ENCODE peak calls at places on chromosomes 16 and 17, in nine cellular contexts. B is AG04450; M is CD8-positive, alpha-beta T cell; S is CD8-positive, alpha-beta memory T cell; W is IMR-90; C is cardiac muscle cell; Z is ascending aorta; K is lower lobe of right lung; H is tibial nerve. O is an unnamed sample.

GRCh38 chr16:28261916-28262315 is 30.4 kb upstream of the SBK1 start:
- DNase-seq in B (no peak), M (no peak), S (no peak), W (no peak), C (no peak), Z (no peak), K (no peak), H (no peak), O (no peak)

GRCh38 chr17:37389160-37389559 is 13.4 kb downstream of the C17orf78 start:
- DNase-seq in B (no peak), M (no peak), S (no peak), W (no peak), C (no peak), Z (no peak), K (no peak), H (no peak), O (no peak)

GRCh38 chr16:88790312-88791150 is 5.5 kb upstream of the PIEZO1 start:
- DNase-seq in B (no peak), M (peak; percentile 58), S (peak; percentile 76), W (peak; percentile 24), C (no peak), Z (no peak), K (peak; percentile 83), H (no peak), O (no peak)

GRCh38 chr16:48235058-48235555 is 9.0 kb upstream of the LONP2 start:
- DNase-seq in B (no peak), M (no peak), S (no peak), W (no peak), C (no peak), Z (no peak), K (no peak), H (no peak), O (no peak)

GRCh38 chr16:56558024-56558747 is 6.7 kb upstream of the MT4 start:
- DNase-seq in B (peak; percentile 8), M (no peak), S (no peak), W (peak; percentile 75), C (no peak), Z (no peak), K (no peak), H (no peak), O (no peak)

GRCh38 chr17:47694018-47694817 is at the start of gene TBKBP1:
- DNase-seq in B (no peak), M (peak; percentile 51), S (peak; percentile 83), W (peak; percentile 38), C (peak; percentile 92), Z (no peak), K (peak; percentile 66), H (peak; percentile 15), O (peak; percentile 86)

GRCh38 chr16:57720142-57720575 is 15.4 kb upstream of the KATNB1 start:
- DNase-seq in B (peak; percentile 20), M (peak; percentile 50), S (no peak), W (peak; percentile 50), C (peak; percentile 70), Z (no peak), K (no peak), H (no peak), O (peak; percentile 78)

GRCh38 chr16:80720759-80721470 is 83.5 kb downstream of the CDYL2 start:
- DNase-seq in B (no peak), M (no peak), S (no peak), W (no peak), C (peak; percentile 11), Z (no peak), K (no peak), H (no peak), O (no peak)

GRCh38 chr16:48157302-48157701 is 1.5 kb upstream of the ABCC12 start:
- DNase-seq in B (no peak), M (no peak), S (no peak), W (no peak), C (no peak), Z (no peak), K (no peak), H (no peak), O (no peak)

GRCh38 chr16:89502319-89502843 is 5.8 kb upstream of the SPG7 start:
- DNase-seq in B (no peak), M (no peak), S (no peak), W (no peak), C (no peak), Z (no peak), K (peak; percentile 74), H (no peak), O (peak; percentile 86)

GRCh38 chr16:23125277-23125676 is 24.0 kb downstream of the USP31 start:
- DNase-seq in B (no peak), M (no peak), S (no peak), W (no peak), C (no peak), Z (no peak), K (no peak), H (no peak), O (no peak)

GRCh38 chr16:65002265-65002664 is 119.6 kb downstream of the CDH11 start:
- DNase-seq in B (no peak), M (no peak), S (no peak), W (peak; percentile 91), C (no peak), Z (no peak), K (no peak), H (no peak), O (peak; percentile 8)

GRCh38 chr16:66479661-66480264 is 52.7 kb downstream of the BEAN1 start:
- DNase-seq in B (no peak), M (no peak), S (no peak), W (no peak), C (no peak), Z (peak; percentile 56), K (no peak), H (no peak), O (no peak)

GRCh38 chr16:88599092-88599733 is 29.0 kb downstream of the ZC3H18 start:
- DNase-seq in B (no peak), M (no peak), S (no peak), W (no peak), C (no peak), Z (peak; percentile 86), K (peak; percentile 88), H (peak; percentile 72), O (no peak)

GRCh38 chr16:14419817-14420216 is 210.2 kb downstream of the PARN start:
- DNase-seq in B (no peak), M (no peak), S (no peak), W (no peak), C (no peak), Z (no peak), K (no peak), H (no peak), O (no peak)

GRCh38 chr17:6862822-6863221 is 31.3 kb upstream of the TEKT1 start:
- DNase-seq in B (no peak), M (peak; percentile 10), S (peak; percentile 49), W (no peak), C (no peak), Z (no peak), K (no peak), H (no peak), O (no peak)

GRCh38 chr17:31556969-31557620 is 165.6 kb downstream of the RAB11FIP4 start:
- DNase-seq in B (no peak), M (no peak), S (no peak), W (no peak), C (no peak), Z (no peak), K (no peak), H (no peak), O (no peak)

GRCh38 chr16:24344791-24345190 is 88.7 kb downstream of the CACNG3 start:
- DNase-seq in B (no peak), M (no peak), S (no peak), W (no peak), C (no peak), Z (no peak), K (no peak), H (no peak), O (no peak)

GRCh38 chr16:57619606-57620315 is 8.7 kb upstream of the ADGRG1 start:
- DNase-seq in B (no peak), M (no peak), S (peak; percentile 26), W (no peak), C (no peak), Z (no peak), K (peak; percentile 66), H (no peak), O (peak; percentile 87)

GRCh38 chr17:33982872-33983271 is 272.2 kb upstream of the CCL2 start:
- DNase-seq in B (no peak), M (no peak), S (no peak), W (no peak), C (no peak), Z (no peak), K (no peak), H (no peak), O (no peak)
- H3K27ac ChIP-seq in B (no peak overlapping the region), M (no peak overlapping the region), S (no peak overlapping the region), W (no peak overlapping the region), C (no peak overlapping the region), Z (no peak overlapping the region), K (no peak overlapping the region), H (no peak overlapping the region), O (no peak overlapping the region)

DNA sequence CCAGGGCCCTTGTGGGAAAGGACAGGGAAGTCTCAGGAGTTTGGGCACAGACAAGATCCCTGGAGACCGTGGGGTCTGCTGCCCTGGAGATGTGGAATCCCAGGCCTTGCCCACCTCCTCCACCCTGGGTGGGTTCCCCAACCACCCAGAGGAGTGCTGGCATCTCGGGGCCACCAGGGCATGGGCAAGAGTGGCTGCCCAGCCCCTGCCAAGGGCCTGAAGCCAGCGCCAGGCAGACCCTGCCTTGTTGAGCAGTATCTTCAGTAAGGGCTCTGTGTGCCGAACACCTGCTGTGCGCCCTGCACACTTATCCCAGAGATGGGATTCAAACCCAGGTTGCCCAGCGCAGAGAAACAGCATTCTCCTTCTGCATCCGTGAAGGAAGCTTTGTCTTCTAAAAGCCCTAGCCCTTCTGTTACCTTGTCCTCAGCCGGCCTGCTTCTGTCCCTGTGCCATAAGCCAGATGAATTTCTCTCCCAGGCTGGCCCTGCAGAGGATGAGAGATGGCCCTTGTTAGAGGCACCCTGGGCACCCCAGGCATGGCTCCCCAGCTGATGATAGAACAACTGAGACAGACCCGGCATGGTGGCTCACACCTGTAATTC is 32.4 kb downstream of the TMEM235 start:
- DNase-seq in B (no peak), M (no peak), S (peak; percentile 26), W (no peak), C (no peak), Z (no peak), K (no peak), H (no peak), O (peak; percentile 3)
- H3K27ac ChIP-seq in B (no peak overlapping the region), M (no peak overlapping the region), S (peak overlapping the region; percentile 74), W (no peak overlapping the region), C (peak overlapping the region; percentile 76), Z (no peak overlapping the region), K (peak overlapping the region; percentile 85), H (peak overlapping the region; percentile 54), O (peak overlapping the region; percentile 65)

DNA sequence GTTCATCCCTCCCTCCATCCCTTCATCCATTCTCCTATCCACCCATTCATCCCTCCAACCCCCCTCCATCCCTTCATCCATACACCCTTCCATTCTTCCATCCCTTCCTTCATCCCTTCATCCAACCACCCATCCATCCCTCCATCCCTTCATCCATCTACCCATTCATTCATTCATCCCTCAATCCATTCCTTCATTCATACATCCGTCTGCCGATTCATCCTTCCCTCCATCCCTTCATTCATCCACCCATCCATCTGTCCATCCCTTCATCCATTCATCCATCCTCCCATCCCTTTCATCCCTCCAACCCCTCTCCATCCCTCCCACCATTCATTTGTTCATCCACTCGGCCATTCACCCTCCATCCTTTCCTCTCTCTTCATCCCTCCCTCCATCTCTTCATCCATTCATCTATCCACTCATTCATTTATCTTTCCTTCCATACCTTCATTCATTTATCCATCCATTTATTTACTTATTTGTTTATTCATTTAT is 95.7 kb downstream of the FOXL1 start:
- DNase-seq in B (no peak), M (no peak), S (no peak), W (no peak), C (no peak), Z (peak; percentile 15), K (no peak), H (no peak), O (no peak)
- H3K27ac ChIP-seq in B (no peak overlapping the region), M (no peak overlapping the region), S (no peak overlapping the region), W (no peak overlapping the region), C (no peak overlapping the region), Z (no peak overlapping the region), K (no peak overlapping the region), H (no peak overlapping the region), O (no peak overlapping the region)

GRCh38 chr17:40068129-40068581 is 5.4 kb downstream of the THRA start:
- DNase-seq in B (no peak), M (no peak), S (no peak), W (no peak), C (no peak), Z (no peak), K (no peak), H (peak; percentile 21), O (no peak)
- H3K27ac ChIP-seq in B (peak overlapping the region; percentile 65), M (peak overlapping the region; percentile 18), S (peak overlapping the region; percentile 58), W (peak overlapping the region; percentile 25), C (peak overlapping the region; percentile 89), Z (peak overlapping the region; percentile 91), K (peak overlapping the region; percentile 70), H (peak overlapping the region; percentile 97), O (peak overlapping the region; percentile 98)